ENCODE peak calls at places on chromosomes 5 and 9, in four cellular contexts. E is GM12878, O is HepG2, W is K562. B is an unnamed sample.

GRCh38 chr9:110112792-110113191 is 95.2 kb downstream of the C9orf152 start:
- DNase-seq in E (no peak), O (no peak), W (no peak), B (no peak)

GRCh38 chr5:91848453-91848852 is 465.3 kb upstream of the ARRDC3 start:
- DNase-seq in E (no peak), O (peak), W (no peak), B (no peak)

GRCh38 chr9:99445377-99445891 is 223.4 kb downstream of the SEC61B start:
- DNase-seq in E (no peak), O (no peak), W (no peak), B (no peak)

GRCh38 chr5:103374473-103374963 is 116.0 kb downstream of the MACIR start:
- DNase-seq in E (no peak), O (no peak), W (no peak), B (no peak)

GRCh38 chr5:169020102-169020501 is 280.8 kb downstream of the SLIT3 start:
- DNase-seq in E (no peak), O (no peak), W (peak), B (no peak)

GRCh38 chr9:69671291-69671903 is 774 bp downstream of the APBA1 start:
- DNase-seq in E (no peak), O (no peak), W (no peak), B (no peak)

GRCh38 chr9:38042626-38043359 is 26.2 kb downstream of the SHB start:
- DNase-seq in E (no peak), O (no peak), W (no peak), B (no peak)

GRCh38 chr9:111037744-111038335 is 430 bp downstream of the LPAR1 start:
- DNase-seq in E (no peak), O (peak), W (no peak), B (peak)

GRCh38 chr5:68431601-68432337 is 216.2 kb downstream of the PIK3R1 start:
- DNase-seq in E (no peak), O (no peak), W (no peak), B (no peak)

GRCh38 chr5:130762031-130762430 is 403.0 kb downstream of the HINT1 start:
- DNase-seq in E (no peak), O (no peak), W (no peak), B (no peak)

GRCh38 chr9:37827483-37828165 is 27.0 kb downstream of the DCAF10 start:
- DNase-seq in E (no peak), O (no peak), W (no peak), B (no peak)

GRCh38 chr5:14229181-14229580 is 86.0 kb downstream of the TRIO start:
- DNase-seq in E (no peak), O (no peak), W (no peak), B (no peak)

GRCh38 chr9:98477884-98478283 is 222.4 kb upstream of the TBC1D2 start:
- DNase-seq in E (no peak), O (no peak), W (no peak), B (no peak)

GRCh38 chr5:179697993-179698934 is 503 bp upstream of the CANX start:
- DNase-seq in E (peak), O (peak), W (peak), B (peak)

GRCh38 chr5:172769324-172769597 is 1.7 kb downstream of the DUSP1 start:
- DNase-seq in E (no peak), O (no peak), W (no peak), B (no peak)

GRCh38 chr5:170247363-170247762 is 14.6 kb downstream of the C5orf58 start:
- DNase-seq in E (no peak), O (no peak), W (no peak), B (no peak)

GRCh38 chr5:113071401-113071800 is 94.8 kb downstream of the DCP2 start:
- DNase-seq in E (no peak), O (no peak), W (peak), B (no peak)

GRCh38 chr9:97553141-97553540 is 51.7 kb downstream of the TMOD1 start:
- DNase-seq in E (no peak), O (no peak), W (no peak), B (no peak)

GRCh38 chr5:102823441-102823874 is 68.4 kb downstream of the PAM start:
- DNase-seq in E (no peak), O (no peak), W (no peak), B (no peak)

GRCh38 chr9:8806150-8806549 is 1006.6 kb upstream of the DMAC1 start:
- DNase-seq in E (no peak), O (no peak), W (no peak), B (no peak)

GRCh38 chr5:43305948-43306563 is 7.2 kb downstream of the HMGCS1 start:
- DNase-seq in E (peak), O (peak), W (peak), B (no peak)

GRCh38 chr9:111731916-111732315 is 62.8 kb downstream of the SHOC1 start:
- DNase-seq in E (no peak), O (no peak), W (no peak), B (no peak)

GRCh38 chr5:90289837-90290236 is 119.7 kb downstream of the CETN3 start:
- DNase-seq in E (no peak), O (no peak), W (no peak), B (no peak)

GRCh38 chr5:23223846-23224245 is 283.6 kb upstream of the PRDM9 start:
- DNase-seq in E (no peak), O (no peak), W (no peak), B (no peak)

GRCh38 chr5:160083012-160083436 is 36.2 kb downstream of the PWWP2A start:
- DNase-seq in E (no peak), O (no peak), W (no peak), B (no peak)

GRCh38 chr9:130561056-130561455 is 18.3 kb upstream of the FUBP3 start:
- DNase-seq in E (no peak), O (no peak), W (no peak), B (no peak)

GRCh38 chr5:59562756-59563389 is 330.7 kb downstream of the PDE4D start:
- DNase-seq in E (peak), O (peak), W (no peak), B (peak)

GRCh38 chr9:133335924-133336811 is at the start of gene SURF6:
- DNase-seq in E (peak), O (peak), W (peak), B (peak)
- TF ChIP-seq CREM in E (peak), O (no peak), W (peak), B (peak)

GRCh38 chr5:52839285-52839684 is 51.6 kb downstream of the ITGA1 start:
- DNase-seq in E (no peak), O (no peak), W (no peak), B (no peak)

GRCh38 chr5:52837591-52838001 is 49.9 kb downstream of the ITGA1 start:
- DNase-seq in E (no peak), O (no peak), W (no peak), B (no peak)

GRCh38 chr5:52834320-52834719 is 46.6 kb downstream of the ITGA1 start:
- DNase-seq in E (no peak), O (no peak), W (no peak), B (no peak)

GRCh38 chr5:52838306-52839015 is 50.7 kb downstream of the ITGA1 start:
- DNase-seq in E (no peak), O (no peak), W (no peak), B (no peak)

GRCh38 chr5:52837068-52837467 is 49.4 kb downstream of the ITGA1 start:
- DNase-seq in E (no peak), O (no peak), W (no peak), B (no peak)
- TF ChIP-seq CREM in E (no peak), O (no peak), W (no peak), B (no peak)

DNA sequence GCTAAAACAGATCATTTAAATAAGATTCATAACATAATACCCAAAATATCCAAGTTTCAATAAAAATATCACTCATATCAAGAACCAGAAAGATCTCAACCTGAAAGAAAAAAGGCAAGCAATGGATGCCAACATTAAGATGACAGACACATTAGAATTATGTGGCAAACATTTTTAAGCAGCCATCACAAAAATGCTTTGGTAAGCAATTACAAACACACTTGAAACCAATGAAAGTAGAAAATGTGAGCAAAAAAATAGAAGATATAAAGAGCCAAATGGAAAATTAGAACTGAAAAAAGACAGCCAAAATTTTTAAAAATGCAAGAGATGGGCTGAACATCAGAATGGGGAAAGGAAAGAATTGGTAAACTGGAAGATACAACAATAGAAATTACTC is 96.9 kb downstream of the PRELID2 start:
- DNase-seq in E (no peak), O (no peak), W (no peak), B (no peak)
- TF ChIP-seq CREM in E (no peak), O (no peak), W (no peak), B (no peak)

GRCh38 chr5:97142521-97143254 is at the start of gene LIX1:
- DNase-seq in E (no peak), O (peak), W (no peak), B (peak)
- TF ChIP-seq CREM in E (no peak), O (no peak), W (no peak), B (no peak)

DNA sequence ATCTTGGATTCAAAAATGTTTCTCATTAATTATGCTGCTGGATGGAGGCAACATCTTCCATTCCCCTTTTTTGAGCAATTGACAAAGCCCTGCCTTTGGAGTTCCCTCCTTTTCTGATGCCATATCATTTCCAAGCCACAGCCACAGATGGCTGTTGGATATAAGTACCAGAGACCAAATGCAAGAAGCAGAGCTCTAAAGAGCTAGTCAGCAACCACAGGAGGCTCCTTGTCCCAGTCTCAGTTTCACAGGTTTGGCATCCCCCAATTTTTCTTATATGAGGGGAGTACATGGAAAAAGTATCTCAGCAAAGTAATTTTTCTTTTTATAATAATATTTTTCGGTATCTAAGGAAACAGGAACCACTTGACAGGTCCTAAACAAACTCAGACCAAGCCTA is 20.0 kb downstream of the GZMK start:
- DNase-seq in E (no peak), O (no peak), W (no peak), B (no peak)
- TF ChIP-seq CREM in E (no peak), O (no peak), W (no peak), B (no peak)

GRCh38 chr9:34382879-34383278 is 6.2 kb upstream of the MYORG start:
- DNase-seq in E (no peak), O (no peak), W (no peak), B (no peak)

GRCh38 chr9:34383904-34384303 is 7.2 kb upstream of the MYORG start:
- DNase-seq in E (no peak), O (no peak), W (no peak), B (no peak)

GRCh38 chr9:34386656-34387055 is 10.0 kb upstream of the MYORG start:
- DNase-seq in E (no peak), O (no peak), W (no peak), B (no peak)

GRCh38 chr9:34385561-34386230 is 9.0 kb upstream of the MYORG start:
- DNase-seq in E (no peak), O (no peak), W (no peak), B (no peak)

GRCh38 chr9:34384368-34385165 is 7.9 kb upstream of the MYORG start:
- DNase-seq in E (no peak), O (peak), W (no peak), B (no peak)
- TF ChIP-seq CREM in E (no peak), O (no peak), W (no peak), B (no peak)

GRCh38 chr9:135950135-135950682 is 11.0 kb downstream of the UBAC1 start:
- DNase-seq in E (no peak), O (no peak), W (peak), B (no peak)
- TF ChIP-seq CREM in E (no peak), O (no peak), W (peak), B (no peak)

GRCh38 chr5:176692835-176693476 is 45.7 kb downstream of the TSPAN17 start:
- DNase-seq in E (no peak), O (no peak), W (no peak), B (no peak)
- TF ChIP-seq CREM in E (no peak), O (no peak), W (no peak), B (no peak)